ENCODE peak calls at places on chromosomes 16 and 17, in nine cellular contexts. One of them, this sample, is unnamed.

GRCh38 chr16:617855-618254 is 12.9 kb upstream of the WFIKKN1 start:
- DNase-seq in NCI-H510A treated with DMSO at 0.1 percent for 48 hours: no peak
- DNase-seq in HEK293T: no peak
- DNase-seq in activated CD4-positive, alpha-beta T cell treated with anti-CD3 and anti-CD28 coated beads for 48 hours: no peak
- DNase-seq in T-helper 17 cell: no peak
- DNase-seq in caudate nucleus: no peak
- DNase-seq in body of pancreas: no peak
- DNase-seq in A549: no peak
- DNase-seq in HTR-8/SVneo: no peak
- DNase-seq in this sample: no peak

GRCh38 chr17:42674755-42675347 is 1.9 kb downstream of the PLEKHH3 start:
- DNase-seq in activated CD4-positive, alpha-beta T cell treated with anti-CD3 and anti-CD28 coated beads for 48 hours: no peak
- DNase-seq in HEK293T: no peak
- DNase-seq in NCI-H510A treated with DMSO at 0.1 percent for 48 hours: peak; percentile 80
- DNase-seq in HTR-8/SVneo: no peak
- DNase-seq in A549: no peak
- DNase-seq in T-helper 17 cell: no peak
- DNase-seq in caudate nucleus: no peak
- DNase-seq in body of pancreas: peak; percentile 78
- DNase-seq in this sample: no peak

GRCh38 chr16:13305019-13305755 is 403.8 kb downstream of the SHISA9 start:
- DNase-seq in T-helper 17 cell: no peak
- DNase-seq in activated CD4-positive, alpha-beta T cell treated with anti-CD3 and anti-CD28 coated beads for 48 hours: no peak
- DNase-seq in HTR-8/SVneo: no peak
- DNase-seq in HEK293T: no peak
- DNase-seq in NCI-H510A treated with DMSO at 0.1 percent for 48 hours: no peak
- DNase-seq in A549: no peak
- DNase-seq in body of pancreas: no peak
- DNase-seq in caudate nucleus: no peak
- DNase-seq in this sample: no peak

GRCh38 chr17:64056269-64057005 is 36.0 kb upstream of the ICAM2 start:
- DNase-seq in activated CD4-positive, alpha-beta T cell treated with anti-CD3 and anti-CD28 coated beads for 48 hours: no peak
- DNase-seq in body of pancreas: peak; percentile 83
- DNase-seq in A549: no peak
- DNase-seq in caudate nucleus: no peak
- DNase-seq in T-helper 17 cell: no peak
- DNase-seq in HTR-8/SVneo: no peak
- DNase-seq in NCI-H510A treated with DMSO at 0.1 percent for 48 hours: no peak
- DNase-seq in HEK293T: no peak
- DNase-seq in this sample: no peak

GRCh38 chr16:66662445-66663194 is 33.9 kb downstream of the CMTM4 start:
- DNase-seq in body of pancreas: no peak
- DNase-seq in T-helper 17 cell: no peak
- DNase-seq in NCI-H510A treated with DMSO at 0.1 percent for 48 hours: peak; percentile 12
- DNase-seq in activated CD4-positive, alpha-beta T cell treated with anti-CD3 and anti-CD28 coated beads for 48 hours: no peak
- DNase-seq in HTR-8/SVneo: peak; percentile 48
- DNase-seq in caudate nucleus: no peak
- DNase-seq in A549: peak; percentile 56
- DNase-seq in HEK293T: peak; percentile 45
- DNase-seq in this sample: no peak

GRCh38 chr16:77410449-77410848 is 24.4 kb downstream of the ADAMTS18 start:
- DNase-seq in activated CD4-positive, alpha-beta T cell treated with anti-CD3 and anti-CD28 coated beads for 48 hours: no peak
- DNase-seq in body of pancreas: no peak
- DNase-seq in T-helper 17 cell: no peak
- DNase-seq in HTR-8/SVneo: no peak
- DNase-seq in HEK293T: no peak
- DNase-seq in A549: no peak
- DNase-seq in NCI-H510A treated with DMSO at 0.1 percent for 48 hours: no peak
- DNase-seq in caudate nucleus: no peak
- DNase-seq in this sample: no peak

GRCh38 chr16:20879175-20880053 is 20.7 kb downstream of the DCUN1D3 start:
- DNase-seq in body of pancreas: no peak
- DNase-seq in T-helper 17 cell: no peak
- DNase-seq in HTR-8/SVneo: no peak
- DNase-seq in A549: peak; percentile 24
- DNase-seq in activated CD4-positive, alpha-beta T cell treated with anti-CD3 and anti-CD28 coated beads for 48 hours: no peak
- DNase-seq in caudate nucleus: no peak
- DNase-seq in HEK293T: no peak
- DNase-seq in NCI-H510A treated with DMSO at 0.1 percent for 48 hours: no peak
- DNase-seq in this sample: no peak

GRCh38 chr16:57306676-57307341 is 22.3 kb upstream of the PLLP start:
- DNase-seq in activated CD4-positive, alpha-beta T cell treated with anti-CD3 and anti-CD28 coated beads for 48 hours: no peak
- DNase-seq in NCI-H510A treated with DMSO at 0.1 percent for 48 hours: no peak
- DNase-seq in A549: no peak
- DNase-seq in HTR-8/SVneo: no peak
- DNase-seq in caudate nucleus: no peak
- DNase-seq in T-helper 17 cell: no peak
- DNase-seq in HEK293T: no peak
- DNase-seq in body of pancreas: no peak
- DNase-seq in this sample: no peak

GRCh38 chr16:57226701-57227621 is 18.1 kb upstream of the ARL2BP start:
- DNase-seq in HEK293T: no peak
- DNase-seq in activated CD4-positive, alpha-beta T cell treated with anti-CD3 and anti-CD28 coated beads for 48 hours: no peak
- DNase-seq in caudate nucleus: no peak
- DNase-seq in NCI-H510A treated with DMSO at 0.1 percent for 48 hours: no peak
- DNase-seq in body of pancreas: no peak
- DNase-seq in T-helper 17 cell: no peak
- DNase-seq in HTR-8/SVneo: no peak
- DNase-seq in A549: no peak
- DNase-seq in this sample: no peak

GRCh38 chr16:87951550-87952538 is 610 bp downstream of the BANP start:
- DNase-seq in NCI-H510A treated with DMSO at 0.1 percent for 48 hours: no peak
- DNase-seq in caudate nucleus: no peak
- DNase-seq in body of pancreas: no peak
- DNase-seq in activated CD4-positive, alpha-beta T cell treated with anti-CD3 and anti-CD28 coated beads for 48 hours: peak; percentile 38
- DNase-seq in HTR-8/SVneo: no peak
- DNase-seq in T-helper 17 cell: no peak
- DNase-seq in HEK293T: peak; percentile 25
- DNase-seq in A549: no peak
- DNase-seq in this sample: peak; percentile 55

GRCh38 chr17:38925263-38925995 is at the start of gene LASP1NB:
- DNase-seq in activated CD4-positive, alpha-beta T cell treated with anti-CD3 and anti-CD28 coated beads for 48 hours: peak; percentile 50
- DNase-seq in body of pancreas: no peak
- DNase-seq in HTR-8/SVneo: no peak
- DNase-seq in NCI-H510A treated with DMSO at 0.1 percent for 48 hours: no peak
- DNase-seq in A549: no peak
- DNase-seq in HEK293T: no peak
- DNase-seq in T-helper 17 cell: no peak
- DNase-seq in caudate nucleus: peak; percentile 46
- DNase-seq in this sample: no peak

GRCh38 chr17:73533801-73534574 is 110.3 kb downstream of the SDK2 start:
- DNase-seq in caudate nucleus: no peak
- DNase-seq in NCI-H510A treated with DMSO at 0.1 percent for 48 hours: no peak
- DNase-seq in HEK293T: no peak
- DNase-seq in T-helper 17 cell: no peak
- DNase-seq in body of pancreas: no peak
- DNase-seq in activated CD4-positive, alpha-beta T cell treated with anti-CD3 and anti-CD28 coated beads for 48 hours: no peak
- DNase-seq in HTR-8/SVneo: no peak
- DNase-seq in A549: no peak
- DNase-seq in this sample: no peak